ENCODE peak calls at places on chromosomes 7 and 10, in eight cellular contexts. B is IMR-90, K is SK-N-MC, M is sigmoid colon, Z is right lobe of liver, R is GM23338, S is GM23248, H is fibroblast of lung. U is an unnamed sample.

GRCh38 chr7:11427686-11428273 is 404.2 kb downstream of the THSD7A start:
- DNase-seq in B (peak), K (peak), M (no peak), Z (no peak), R (peak), S (peak), H (peak), U (no peak)

GRCh38 chr7:36186841-36187240 is 33.8 kb downstream of the EEPD1 start:
- DNase-seq in B (peak), K (no peak), M (no peak), Z (no peak), R (no peak), S (no peak), H (peak), U (no peak)

GRCh38 chr7:156816943-156817572 is 75.9 kb downstream of the LMBR1 start:
- DNase-seq in B (peak), K (no peak), M (no peak), Z (no peak), R (no peak), S (peak), H (peak), U (no peak)

GRCh38 chr10:133400624-133401424 is 6.9 kb downstream of the MTG1 start:
- DNase-seq in B (no peak), K (no peak), M (peak), Z (no peak), R (no peak), S (no peak), H (no peak), U (no peak)

GRCh38 chr7:116173051-116174028 is 37.0 kb upstream of the TES start:
- DNase-seq in B (peak), K (peak), M (no peak), Z (no peak), R (peak), S (peak), H (peak), U (peak)

GRCh38 chr10:71837085-71837827 is 13.8 kb downstream of the PSAP start:
- DNase-seq in B (no peak), K (no peak), M (no peak), Z (no peak), R (peak), S (no peak), H (no peak), U (peak)

GRCh38 chr10:102916173-102916572 is 1.9 kb upstream of the CNNM2 start:
- DNase-seq in B (no peak), K (no peak), M (no peak), Z (no peak), R (no peak), S (no peak), H (no peak), U (no peak)

GRCh38 chr10:129659881-129660280 is 192.8 kb downstream of the MGMT start:
- DNase-seq in B (no peak), K (peak), M (no peak), Z (no peak), R (no peak), S (peak), H (peak), U (no peak)

GRCh38 chr7:44158060-44158872 is 17.1 kb upstream of the MYL7 start:
- DNase-seq in B (no peak), K (no peak), M (no peak), Z (no peak), R (no peak), S (no peak), H (no peak), U (no peak)

GRCh38 chr10:110859947-110860376 is 11.8 kb upstream of the PDCD4 start:
- DNase-seq in B (peak), K (no peak), M (peak), Z (no peak), R (no peak), S (peak), H (peak), U (no peak)

GRCh38 chr7:108289852-108290251 is 159.7 kb upstream of the LAMB4 start:
- DNase-seq in B (no peak), K (no peak), M (no peak), Z (no peak), R (no peak), S (no peak), H (no peak), U (no peak)

GRCh38 chr7:929311-929711 is 25.2 kb downstream of the ADAP1 start:
- DNase-seq in B (no peak), K (no peak), M (peak), Z (peak), R (no peak), S (peak), H (no peak), U (no peak)

GRCh38 chr10:103668351-103669242 is 175.1 kb downstream of the NEURL1 start:
- DNase-seq in B (peak), K (no peak), M (peak), Z (no peak), R (no peak), S (peak), H (peak), U (no peak)

GRCh38 chr7:74570533-74571156 is 86.9 kb upstream of the GTF2I start:
- DNase-seq in B (no peak), K (no peak), M (no peak), Z (no peak), R (no peak), S (no peak), H (no peak), U (no peak)

GRCh38 chr10:27783660-27784059 is 38.0 kb upstream of the MKX start:
- DNase-seq in B (peak), K (no peak), M (no peak), Z (no peak), R (peak), S (peak), H (peak), U (no peak)

GRCh38 chr7:47587389-47587788 is 5.5 kb upstream of the TNS3 start:
- DNase-seq in B (no peak), K (no peak), M (no peak), Z (no peak), R (no peak), S (peak), H (no peak), U (no peak)

GRCh38 chr10:71966046-71967004 is 2.1 kb downstream of the CHST3 start:
- DNase-seq in B (peak), K (no peak), M (peak), Z (no peak), R (no peak), S (peak), H (no peak), U (peak)

GRCh38 chr7:410395-410910 is 109.2 kb downstream of the PDGFA start:
- DNase-seq in B (no peak), K (no peak), M (peak), Z (peak), R (no peak), S (no peak), H (no peak), U (no peak)

GRCh38 chr10:102302611-102303010 is 57.3 kb downstream of the GBF1 start:
- DNase-seq in B (no peak), K (no peak), M (no peak), Z (no peak), R (no peak), S (no peak), H (peak), U (no peak)

GRCh38 chr10:6580279-6581029 is 378 bp upstream of the PRKCQ start:
- DNase-seq in B (peak), K (no peak), M (peak), Z (peak), R (peak), S (peak), H (peak), U (peak)

GRCh38 chr10:43404675-43405221 is 4.2 kb downstream of the HNRNPF start:
- DNase-seq in B (no peak), K (no peak), M (no peak), Z (no peak), R (no peak), S (no peak), H (no peak), U (no peak)

GRCh38 chr7:82803411-82803810 is 359.3 kb downstream of the PCLO start:
- DNase-seq in B (peak), K (no peak), M (no peak), Z (no peak), R (no peak), S (peak), H (peak), U (no peak)

GRCh38 chr10:75234683-75235374 is 928 bp downstream of the COMTD1 start:
- DNase-seq in B (no peak), K (no peak), M (peak), Z (peak), R (peak), S (peak), H (no peak), U (no peak)

GRCh38 chr10:47009215-47009838 is 98.1 kb downstream of the PTPN20 start:
- DNase-seq in B (no peak), K (no peak), M (no peak), Z (no peak), R (no peak), S (no peak), H (no peak), U (no peak)

GRCh38 chr10:47016564-47016963 is 105.3 kb downstream of the PTPN20 start:
- DNase-seq in B (no peak), K (no peak), M (peak), Z (no peak), R (no peak), S (no peak), H (no peak), U (no peak)

GRCh38 chr10:47015404-47015803 is 104.2 kb downstream of the PTPN20 start:
- DNase-seq in B (no peak), K (no peak), M (no peak), Z (no peak), R (no peak), S (no peak), H (no peak), U (no peak)

GRCh38 chr10:47012214-47012613 is 101.0 kb downstream of the PTPN20 start:
- DNase-seq in B (no peak), K (no peak), M (no peak), Z (no peak), R (no peak), S (peak), H (no peak), U (no peak)

DNA sequence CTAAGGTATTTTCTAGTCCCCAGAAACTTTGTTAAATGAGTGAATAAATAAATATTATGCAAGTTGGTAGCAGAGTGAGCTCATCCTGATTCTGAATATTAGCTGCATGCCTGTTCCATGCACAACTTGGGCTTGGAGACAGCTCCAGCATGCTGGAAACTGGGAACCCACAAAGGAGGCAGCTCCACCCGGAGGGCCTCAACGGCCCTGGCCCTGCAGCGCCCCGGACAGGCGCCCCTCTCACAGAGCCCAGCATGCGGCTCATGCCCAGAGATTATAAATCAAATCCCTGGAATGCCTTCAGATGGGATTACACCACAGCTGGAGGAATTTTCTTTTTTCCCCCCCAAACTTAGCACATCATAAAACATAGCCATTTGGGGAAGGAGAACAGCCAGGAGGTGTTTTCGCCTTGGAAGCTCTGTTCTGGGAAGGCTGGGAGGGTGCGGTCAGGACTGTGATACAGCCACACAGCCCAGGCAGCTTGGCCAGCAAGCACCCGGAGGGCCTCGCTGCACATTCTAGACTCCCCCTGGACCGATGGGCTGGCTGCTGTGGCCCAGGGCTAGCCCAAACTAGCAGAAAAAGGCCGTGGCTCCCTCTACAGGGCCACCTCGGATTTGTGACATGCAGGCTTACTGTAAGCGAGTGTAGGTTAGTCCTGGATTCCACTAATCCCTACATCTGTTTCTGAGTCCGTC is 102.4 kb downstream of the PTPN20 start:
- DNase-seq in B (no peak), K (no peak), M (peak), Z (no peak), R (peak), S (peak), H (peak), U (no peak)
- H3K27ac ChIP-seq in B (no peak), K (no peak), M (no peak), Z (no peak), R (no peak), S (peak), H (no peak), U (no peak)

DNA sequence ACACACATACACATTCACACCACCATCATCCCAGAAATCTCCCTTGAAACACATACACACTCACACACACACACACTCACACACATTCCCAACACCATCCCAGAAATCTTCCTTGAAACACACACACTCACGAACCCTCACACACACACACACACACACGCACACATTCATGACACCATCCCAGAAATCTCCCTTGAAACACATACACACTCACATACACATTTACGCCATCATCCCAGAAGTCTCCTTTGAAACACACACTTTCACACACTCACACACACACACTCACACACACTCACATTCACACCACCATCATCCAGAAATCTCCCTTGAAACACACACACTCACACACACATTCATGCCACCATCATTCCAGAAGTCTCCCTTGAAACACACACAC is 360 bp upstream of the OPN4 start:
- DNase-seq in B (no peak), K (no peak), M (no peak), Z (no peak), R (no peak), S (no peak), H (no peak), U (no peak)
- H3K27ac ChIP-seq in B (no peak), K (no peak), M (no peak), Z (no peak), R (no peak), S (no peak), H (no peak), U (peak)

DNA sequence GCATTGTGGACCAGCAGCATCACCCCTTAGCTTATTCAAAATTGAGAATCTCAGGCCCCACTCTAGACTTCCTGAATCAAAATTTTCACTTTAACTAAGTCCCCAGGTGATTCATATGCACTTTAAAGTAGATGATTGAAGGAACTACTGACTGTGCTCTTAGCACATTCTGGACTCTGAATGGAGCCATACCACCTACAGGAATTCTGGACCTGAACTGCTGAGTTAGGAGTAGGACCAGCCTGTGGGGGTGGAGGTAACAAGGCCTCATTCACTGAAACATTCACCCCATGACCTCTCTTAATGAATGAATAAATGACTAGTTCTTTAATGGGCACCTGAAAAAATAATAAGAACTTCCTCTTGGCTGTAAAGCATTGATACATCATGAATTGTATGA is 7.3 kb downstream of the PDK4 start:
- DNase-seq in B (no peak), K (no peak), M (no peak), Z (no peak), R (no peak), S (no peak), H (no peak), U (no peak)
- H3K27ac ChIP-seq in B (no peak), K (no peak), M (peak), Z (no peak), R (no peak), S (no peak), H (no peak), U (peak)

GRCh38 chr10:128579280-128579679 is 453.1 kb upstream of the MKI67 start:
- DNase-seq in B (no peak), K (no peak), M (no peak), Z (no peak), R (no peak), S (no peak), H (no peak), U (no peak)

GRCh38 chr10:128578766-128579165 is 452.5 kb upstream of the MKI67 start:
- DNase-seq in B (no peak), K (no peak), M (no peak), Z (no peak), R (no peak), S (no peak), H (no peak), U (no peak)

GRCh38 chr10:128574616-128575210 is 448.5 kb upstream of the MKI67 start:
- DNase-seq in B (no peak), K (no peak), M (no peak), Z (no peak), R (no peak), S (no peak), H (no peak), U (no peak)

GRCh38 chr10:128577958-128578750 is 451.9 kb upstream of the MKI67 start:
- DNase-seq in B (no peak), K (no peak), M (no peak), Z (no peak), R (no peak), S (no peak), H (no peak), U (no peak)

DNA sequence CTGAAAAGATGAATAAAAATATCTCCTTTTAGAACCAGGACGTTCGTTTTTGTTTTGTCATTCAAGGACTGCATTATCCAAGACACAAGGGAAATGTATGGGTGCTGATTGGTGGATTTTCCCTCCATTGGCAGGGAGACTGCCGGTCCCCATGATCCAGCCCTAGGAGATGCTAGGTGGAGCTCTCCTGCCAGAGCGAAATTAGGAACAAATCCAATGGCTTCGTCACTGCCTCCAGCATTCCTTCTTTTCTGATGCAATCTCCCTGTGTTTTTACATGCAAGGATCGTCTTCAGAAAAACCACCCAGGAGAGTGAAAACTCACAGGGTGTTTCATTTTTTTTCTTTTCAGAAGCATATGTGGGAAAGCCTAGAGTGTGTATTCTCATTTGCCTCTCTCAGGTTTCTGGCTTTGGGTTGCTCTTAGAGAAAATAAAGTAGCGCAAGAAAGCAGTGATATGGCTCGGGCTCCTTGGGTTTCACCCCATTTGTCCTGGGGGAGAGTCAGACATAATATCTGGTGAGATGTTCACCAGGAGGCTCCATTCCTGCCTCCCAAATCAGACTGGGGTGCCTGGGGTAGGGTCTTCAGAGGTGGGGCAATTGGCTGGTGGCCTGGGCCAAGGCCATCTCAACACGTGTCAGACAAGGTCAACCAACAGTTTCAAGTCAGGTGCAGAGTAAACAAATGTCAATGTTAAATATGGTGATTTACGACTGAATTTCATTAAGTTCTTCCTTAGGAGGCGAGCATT is 450.9 kb upstream of the MKI67 start:
- DNase-seq in B (no peak), K (no peak), M (no peak), Z (no peak), R (peak), S (no peak), H (no peak), U (no peak)
- H3K27ac ChIP-seq in B (no peak), K (peak), M (no peak), Z (no peak), R (peak), S (no peak), H (no peak), U (no peak)

U was measured in caudate nucleus.